ENCODE peak calls at places on chromosomes 1 and 21, in ten cellular contexts. T is hippocampal formation; Y is fibroblast of lung; G is activated T-helper 1 cell treated with anti-CD3 and anti-CD28 coated beads, Interleukin-2, amount 50 U/mL, for 16 hours; O is LoVo; W is aorta; P is endothelial cell; X is head of caudate nucleus; B is adrenal gland; S is NT2/D1. N is an unnamed sample.

GRCh38 chr1:62209931-62210595 is 15.4 kb downstream of the L1TD1 start:
- DNase-seq in S (no peak), G (no peak), T (no peak), P (no peak), B (no peak), Y (no peak), X (no peak), O (peak), W (no peak), N (no peak)

GRCh38 chr1:228511539-228512445 is 24.6 kb downstream of the RNF187 start:
- DNase-seq in P (no peak), O (no peak), B (no peak), T (no peak), X (no peak), S (no peak), Y (no peak), W (no peak), G (no peak), N (no peak)

GRCh38 chr1:247415423-247416361 is at the start of gene NLRP3:
- DNase-seq in T (peak), O (peak), P (no peak), B (peak), X (no peak), G (no peak), S (no peak), Y (no peak), W (no peak), N (no peak)

GRCh38 chr1:93925206-93925605 is 16.0 kb upstream of the GCLM start:
- DNase-seq in S (no peak), B (no peak), G (no peak), O (no peak), W (no peak), T (no peak), Y (no peak), X (no peak), P (no peak), N (no peak)

GRCh38 chr1:158199840-158200239 is 19.1 kb downstream of the CD1D start:
- DNase-seq in G (no peak), P (no peak), S (no peak), B (no peak), T (no peak), O (no peak), Y (no peak), X (no peak), W (no peak), N (no peak)

GRCh38 chr1:226723640-226724532 is 15.2 kb downstream of the ITPKB start:
- DNase-seq in S (peak), G (no peak), Y (peak), T (no peak), W (no peak), X (no peak), O (no peak), B (no peak), P (no peak), N (no peak)

GRCh38 chr1:36083635-36084501 is at the start of gene TEKT2:
- DNase-seq in B (no peak), S (peak), G (no peak), P (peak), T (peak), Y (no peak), O (no peak), W (peak), X (peak), N (peak)

GRCh38 chr1:10632691-10633090 is 157.9 kb downstream of the PEX14 start:
- DNase-seq in B (no peak), P (no peak), Y (no peak), O (no peak), X (no peak), G (no peak), T (no peak), S (no peak), W (peak), N (no peak)

GRCh38 chr1:36866168-36866814 is 168.0 kb downstream of the GRIK3 start:
- DNase-seq in G (no peak), P (peak), T (no peak), W (no peak), B (no peak), Y (no peak), X (no peak), O (no peak), S (no peak), N (no peak)

GRCh38 chr1:183038913-183039312 is 15.7 kb downstream of the LAMC1 start:
- DNase-seq in B (no peak), Y (no peak), P (no peak), O (no peak), G (no peak), W (no peak), S (no peak), T (no peak), X (no peak), N (no peak)

GRCh38 chr1:227362039-227362438 is 43.7 kb upstream of the CDC42BPA start:
- DNase-seq in X (no peak), G (no peak), S (no peak), O (no peak), W (no peak), Y (peak), P (no peak), B (no peak), T (no peak), N (no peak)

GRCh38 chr21:45971487-45972352 is 9.8 kb upstream of the COL6A1 start:
- DNase-seq in G (no peak), T (no peak), X (no peak), Y (peak), S (no peak), O (no peak), P (no peak), B (no peak), W (peak), N (peak)

GRCh38 chr1:118340928-118341905 is 156.2 kb upstream of the SPAG17 start:
- DNase-seq in O (no peak), G (no peak), P (no peak), X (no peak), Y (peak), T (no peak), B (no peak), W (no peak), S (no peak), N (no peak)

GRCh38 chr1:115710859-115711624 is 57.5 kb downstream of the CASQ2 start:
- DNase-seq in G (no peak), Y (no peak), S (no peak), B (no peak), T (no peak), O (no peak), P (no peak), W (no peak), X (no peak), N (no peak)

GRCh38 chr1:190226006-190226405 is 251.7 kb downstream of the BRINP3 start:
- DNase-seq in G (no peak), P (no peak), T (no peak), Y (no peak), S (no peak), B (no peak), O (no peak), X (peak), W (no peak), N (no peak)

GRCh38 chr1:7516341-7516740 is 254.8 kb upstream of the VAMP3 start:
- DNase-seq in T (no peak), P (no peak), S (peak), X (no peak), B (no peak), O (no peak), W (no peak), G (no peak), Y (peak), N (no peak)

N was measured in mesothelial cell of epicardium.